ENCODE peak calls at places on chromosomes 7 and 10, in ten cellular contexts. B is stimulated activated naive CD8-positive, alpha-beta T cell treated with anti-CD3 and anti-CD28 coated beads, Interleukin-15, Interleukin-2, amounts not matched to agents 100 U/mL and 50 U/mL, for 24 hours; V is OCI-LY7; H is WTC11; K is neural crest cell; M is AG09309; X is NCI-H1092 treated with DMSO at 0.1 percent for 48 hours; S is ovary; E is CD4-positive, alpha-beta T cell; N is esophagus squamous epithelium. G is an unnamed sample.

GRCh38 chr10:7412482-7413251 is 1.8 kb upstream of the SFMBT2 start:
- DNase-seq in B (peak), X (no peak), E (no peak), M (no peak), S (peak), K (peak), V (no peak), N (no peak), H (peak), G (no peak)

GRCh38 chr10:72027498-72027897 is 60.9 kb downstream of the SPOCK2 start:
- DNase-seq in B (no peak), V (no peak), E (no peak), K (no peak), H (no peak), S (no peak), M (no peak), X (no peak), N (no peak), G (no peak)

GRCh38 chr7:101542527-101543241 is 86.4 kb downstream of the MYL10 start:
- DNase-seq in V (peak), X (peak), N (no peak), H (peak), M (no peak), B (peak), K (peak), S (peak), E (peak), G (no peak)

GRCh38 chr7:109663806-109664205 is 1094.1 kb downstream of the DNAJB9 start:
- DNase-seq in B (no peak), S (no peak), X (no peak), E (no peak), K (no peak), M (no peak), V (no peak), H (no peak), N (no peak), G (no peak)

GRCh38 chr10:98328640-98329039 is 60.6 kb upstream of the LOXL4 start:
- DNase-seq in V (no peak), S (no peak), H (no peak), E (no peak), X (no peak), M (no peak), K (no peak), N (no peak), B (no peak), G (no peak)

GRCh38 chr10:44960098-44960480 is 487 bp downstream of the RASSF4 start:
- DNase-seq in N (no peak), S (no peak), E (no peak), K (no peak), H (no peak), B (no peak), M (no peak), V (no peak), X (no peak), G (no peak)

GRCh38 chr7:40147371-40148246 is 12.8 kb downstream of the SUGCT start:
- DNase-seq in S (no peak), H (peak), B (no peak), X (no peak), E (no peak), V (no peak), N (no peak), K (no peak), M (peak), G (no peak)

GRCh38 chr10:30985552-30985951 is 46.1 kb downstream of the ZNF438 start:
- DNase-seq in N (no peak), B (no peak), H (no peak), M (no peak), K (no peak), S (no peak), X (no peak), E (no peak), V (no peak), G (peak)

GRCh38 chr10:125172694-125173093 is 12.3 kb upstream of the CTBP2 start:
- DNase-seq in N (no peak), X (no peak), K (no peak), V (no peak), H (no peak), S (no peak), M (no peak), E (no peak), B (no peak), G (no peak)

GRCh38 chr7:48426966-48427555 is 255.8 kb downstream of the ABCA13 start:
- DNase-seq in K (no peak), B (no peak), H (no peak), E (no peak), M (no peak), X (peak), V (peak), S (no peak), N (no peak), G (peak)

GRCh38 chr7:20083781-20084180 is 133.4 kb downstream of the MACC1 start:
- DNase-seq in K (no peak), B (peak), N (no peak), E (no peak), H (no peak), X (no peak), S (no peak), M (peak), V (no peak), G (peak)

GRCh38 chr10:71354771-71355170 is 35.7 kb downstream of the SLC29A3 start:
- DNase-seq in V (no peak), K (no peak), B (no peak), S (no peak), H (no peak), E (no peak), M (no peak), N (no peak), X (no peak), G (peak)

GRCh38 chr10:58511765-58512469 is 755 bp upstream of the BICC1 start:
- DNase-seq in B (no peak), V (no peak), X (no peak), M (no peak), K (peak), S (peak), H (peak), N (no peak), E (no peak), G (peak)

GRCh38 chr10:26841733-26842317 is 18.9 kb downstream of the ABI1 start:
- DNase-seq in V (no peak), N (no peak), K (no peak), M (no peak), B (no peak), X (no peak), H (no peak), S (no peak), E (no peak), G (no peak)

GRCh38 chr7:157525501-157525915 is 188.7 kb downstream of the DNAJB6 start:
- DNase-seq in N (no peak), K (no peak), B (no peak), H (no peak), S (no peak), E (no peak), M (no peak), X (no peak), V (no peak), G (no peak)

GRCh38 chr10:46019541-46020343 is 10.7 kb downstream of the NCOA4 start:
- DNase-seq in M (no peak), V (peak), X (no peak), E (no peak), H (no peak), N (no peak), S (no peak), K (no peak), B (no peak), G (no peak)

GRCh38 chr7:21670496-21670895 is 127.7 kb downstream of the DNAH11 start:
- DNase-seq in M (no peak), V (no peak), N (no peak), H (no peak), S (no peak), E (no peak), B (no peak), K (no peak), X (no peak), G (no peak)

GRCh38 chr7:65269150-65269856 is 104.4 kb upstream of the ZNF92 start:
- DNase-seq in S (peak), M (no peak), H (peak), B (peak), X (peak), K (peak), N (no peak), V (peak), E (no peak), G (no peak)

G was measured in HCEC 1CT.